ENCODE peak calls at places on chromosome 1, in eight cellular contexts. One of them, this sample, is unnamed.

GRCh38 chr1:205434738-205435137 is 12.9 kb upstream of the LEMD1 start:
- DNase-seq in GM23338: no peak
- DNase-seq in esophagus muscularis mucosa: no peak
- DNase-seq in GM20000: no peak
- DNase-seq in heart left ventricle: no peak
- DNase-seq in Calu3: no peak
- DNase-seq in fibroblast of mammary gland: no peak
- DNase-seq in stomach: no peak
- DNase-seq in this sample: no peak

GRCh38 chr1:152050886-152051764 is 14.3 kb upstream of the S100A11 start:
- DNase-seq in GM23338: peak
- DNase-seq in esophagus muscularis mucosa: no peak
- DNase-seq in GM20000: no peak
- DNase-seq in heart left ventricle: no peak
- DNase-seq in Calu3: no peak
- DNase-seq in fibroblast of mammary gland: peak
- DNase-seq in stomach: no peak
- DNase-seq in this sample: no peak

GRCh38 chr1:45327644-45328515 is 1.2 kb downstream of the HPDL start:
- DNase-seq in GM23338: peak
- DNase-seq in esophagus muscularis mucosa: no peak
- DNase-seq in GM20000: peak
- DNase-seq in heart left ventricle: no peak
- DNase-seq in Calu3: peak
- DNase-seq in fibroblast of mammary gland: no peak
- DNase-seq in stomach: no peak
- DNase-seq in this sample: peak

GRCh38 chr1:913491-914252 is 10.1 kb upstream of the SAMD11 start:
- DNase-seq in GM23338: no peak
- DNase-seq in esophagus muscularis mucosa: no peak
- DNase-seq in GM20000: no peak
- DNase-seq in heart left ventricle: peak
- DNase-seq in Calu3: peak
- DNase-seq in fibroblast of mammary gland: no peak
- DNase-seq in stomach: peak
- DNase-seq in this sample: no peak

GRCh38 chr1:115478933-115479551 is 141.0 kb upstream of the NGF start:
- DNase-seq in GM23338: peak
- DNase-seq in esophagus muscularis mucosa: no peak
- DNase-seq in GM20000: no peak
- DNase-seq in heart left ventricle: no peak
- DNase-seq in Calu3: no peak
- DNase-seq in fibroblast of mammary gland: no peak
- DNase-seq in stomach: peak
- DNase-seq in this sample: no peak

GRCh38 chr1:117970251-117970650 is 40.7 kb downstream of the WDR3 start:
- DNase-seq in GM23338: peak
- DNase-seq in esophagus muscularis mucosa: no peak
- DNase-seq in GM20000: no peak
- DNase-seq in heart left ventricle: no peak
- DNase-seq in Calu3: no peak
- DNase-seq in fibroblast of mammary gland: no peak
- DNase-seq in stomach: no peak
- DNase-seq in this sample: no peak

GRCh38 chr1:153404768-153405167 is 11.6 kb upstream of the S100A7A start:
- DNase-seq in GM23338: peak
- DNase-seq in esophagus muscularis mucosa: peak
- DNase-seq in GM20000: peak
- DNase-seq in heart left ventricle: peak
- DNase-seq in Calu3: peak
- DNase-seq in fibroblast of mammary gland: peak
- DNase-seq in stomach: peak
- DNase-seq in this sample: peak

GRCh38 chr1:112058815-112059450 is 69.5 kb upstream of the KCND3 start:
- DNase-seq in GM23338: peak
- DNase-seq in esophagus muscularis mucosa: no peak
- DNase-seq in GM20000: no peak
- DNase-seq in heart left ventricle: no peak
- DNase-seq in Calu3: peak
- DNase-seq in fibroblast of mammary gland: no peak
- DNase-seq in stomach: no peak
- DNase-seq in this sample: no peak

GRCh38 chr1:34982820-34983376 is 2.2 kb downstream of the TMEM35B start:
- DNase-seq in GM23338: no peak
- DNase-seq in esophagus muscularis mucosa: no peak
- DNase-seq in GM20000: peak
- DNase-seq in heart left ventricle: no peak
- DNase-seq in Calu3: no peak
- DNase-seq in fibroblast of mammary gland: no peak
- DNase-seq in stomach: no peak
- DNase-seq in this sample: no peak

GRCh38 chr1:52056110-52056936 is at the start of gene BTF3L4:
- DNase-seq in GM23338: peak
- DNase-seq in esophagus muscularis mucosa: peak
- DNase-seq in GM20000: peak
- DNase-seq in heart left ventricle: peak
- DNase-seq in Calu3: peak
- DNase-seq in fibroblast of mammary gland: peak
- DNase-seq in stomach: peak
- DNase-seq in this sample: peak

GRCh38 chr1:52055854-52056109 is 313 bp upstream of the BTF3L4 start:
- DNase-seq in GM23338: no peak
- DNase-seq in esophagus muscularis mucosa: no peak
- DNase-seq in GM20000: no peak
- DNase-seq in heart left ventricle: no peak
- DNase-seq in Calu3: no peak
- DNase-seq in fibroblast of mammary gland: no peak
- DNase-seq in stomach: no peak
- DNase-seq in this sample: no peak

GRCh38 chr1:52057876-52058275 is 1.8 kb downstream of the BTF3L4 start:
- DNase-seq in GM23338: peak
- DNase-seq in esophagus muscularis mucosa: no peak
- DNase-seq in GM20000: no peak
- DNase-seq in heart left ventricle: no peak
- DNase-seq in Calu3: no peak
- DNase-seq in fibroblast of mammary gland: no peak
- DNase-seq in stomach: no peak
- DNase-seq in this sample: no peak

GRCh38 chr1:52056937-52057231 is 789 bp downstream of the BTF3L4 start:
- DNase-seq in GM23338: no peak
- DNase-seq in esophagus muscularis mucosa: no peak
- DNase-seq in GM20000: no peak
- DNase-seq in heart left ventricle: no peak
- DNase-seq in Calu3: no peak
- DNase-seq in fibroblast of mammary gland: peak
- DNase-seq in stomach: no peak
- DNase-seq in this sample: peak

GRCh38 chr1:52057245-52057644 is 1.1 kb downstream of the BTF3L4 start:
- DNase-seq in GM23338: no peak
- DNase-seq in esophagus muscularis mucosa: no peak
- DNase-seq in GM20000: no peak
- DNase-seq in heart left ventricle: no peak
- DNase-seq in Calu3: no peak
- DNase-seq in fibroblast of mammary gland: no peak
- DNase-seq in stomach: no peak
- DNase-seq in this sample: no peak
- TF ChIP-seq CTCF in GM23338: no peak
- TF ChIP-seq CTCF in esophagus muscularis mucosa: no peak
- TF ChIP-seq CTCF in GM20000: no peak
- TF ChIP-seq CTCF in heart left ventricle: no peak
- TF ChIP-seq CTCF in Calu3: no peak
- TF ChIP-seq CTCF in fibroblast of mammary gland: no peak
- TF ChIP-seq CTCF in stomach: no peak
- TF ChIP-seq CTCF in this sample: no peak

GRCh38 chr1:189696297-189696696 is 781.4 kb downstream of the BRINP3 start:
- DNase-seq in GM23338: no peak
- DNase-seq in esophagus muscularis mucosa: no peak
- DNase-seq in GM20000: no peak
- DNase-seq in heart left ventricle: no peak
- DNase-seq in Calu3: no peak
- DNase-seq in fibroblast of mammary gland: no peak
- DNase-seq in stomach: no peak
- DNase-seq in this sample: no peak

GRCh38 chr1:189693140-189693539 is 784.5 kb downstream of the BRINP3 start:
- DNase-seq in GM23338: no peak
- DNase-seq in esophagus muscularis mucosa: no peak
- DNase-seq in GM20000: no peak
- DNase-seq in heart left ventricle: no peak
- DNase-seq in Calu3: no peak
- DNase-seq in fibroblast of mammary gland: no peak
- DNase-seq in stomach: no peak
- DNase-seq in this sample: no peak

DNA sequence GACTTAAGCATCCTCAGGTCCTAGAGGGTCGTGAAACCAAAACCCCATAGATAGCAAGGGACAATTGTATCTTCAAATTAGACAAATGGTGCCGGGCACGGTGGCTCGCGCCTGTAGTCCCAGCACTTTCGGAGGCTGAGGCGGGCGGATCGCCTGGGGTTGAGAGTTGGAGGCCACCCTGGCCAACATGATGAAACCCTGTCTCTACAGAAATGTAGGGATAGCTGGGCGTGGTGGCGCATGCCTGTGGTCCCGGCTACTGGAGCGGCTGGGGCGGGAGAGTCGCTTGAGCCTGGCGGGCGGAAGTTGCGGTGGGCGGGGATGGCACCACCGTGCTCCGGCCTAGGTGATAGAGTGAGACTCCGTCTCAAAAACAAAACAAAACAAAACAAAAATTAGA is 780.6 kb downstream of the BRINP3 start:
- DNase-seq in GM23338: no peak
- DNase-seq in esophagus muscularis mucosa: no peak
- DNase-seq in GM20000: no peak
- DNase-seq in heart left ventricle: no peak
- DNase-seq in Calu3: no peak
- DNase-seq in fibroblast of mammary gland: no peak
- DNase-seq in stomach: no peak
- DNase-seq in this sample: no peak
- TF ChIP-seq CTCF in GM23338: no peak
- TF ChIP-seq CTCF in esophagus muscularis mucosa: no peak
- TF ChIP-seq CTCF in GM20000: no peak
- TF ChIP-seq CTCF in heart left ventricle: no peak
- TF ChIP-seq CTCF in Calu3: no peak
- TF ChIP-seq CTCF in fibroblast of mammary gland: no peak
- TF ChIP-seq CTCF in stomach: no peak
- TF ChIP-seq CTCF in this sample: no peak

GRCh38 chr1:156356262-156356874 is 12.6 kb upstream of the RHBG start:
- DNase-seq in GM23338: no peak
- DNase-seq in esophagus muscularis mucosa: no peak
- DNase-seq in GM20000: no peak
- DNase-seq in heart left ventricle: no peak
- DNase-seq in Calu3: no peak
- DNase-seq in fibroblast of mammary gland: no peak
- DNase-seq in stomach: no peak
- DNase-seq in this sample: no peak

GRCh38 chr1:156360534-156360933 is 8.5 kb upstream of the RHBG start:
- DNase-seq in GM23338: no peak
- DNase-seq in esophagus muscularis mucosa: no peak
- DNase-seq in GM20000: no peak
- DNase-seq in heart left ventricle: no peak
- DNase-seq in Calu3: no peak
- DNase-seq in fibroblast of mammary gland: no peak
- DNase-seq in stomach: no peak
- DNase-seq in this sample: no peak

GRCh38 chr1:156357977-156358376 is 11.0 kb upstream of the RHBG start:
- DNase-seq in GM23338: no peak
- DNase-seq in esophagus muscularis mucosa: no peak
- DNase-seq in GM20000: no peak
- DNase-seq in heart left ventricle: no peak
- DNase-seq in Calu3: no peak
- DNase-seq in fibroblast of mammary gland: no peak
- DNase-seq in stomach: no peak
- DNase-seq in this sample: no peak

GRCh38 chr1:156359973-156360372 is 9.0 kb upstream of the RHBG start:
- DNase-seq in GM23338: peak
- DNase-seq in esophagus muscularis mucosa: no peak
- DNase-seq in GM20000: peak
- DNase-seq in heart left ventricle: no peak
- DNase-seq in Calu3: peak
- DNase-seq in fibroblast of mammary gland: peak
- DNase-seq in stomach: no peak
- DNase-seq in this sample: no peak

DNA sequence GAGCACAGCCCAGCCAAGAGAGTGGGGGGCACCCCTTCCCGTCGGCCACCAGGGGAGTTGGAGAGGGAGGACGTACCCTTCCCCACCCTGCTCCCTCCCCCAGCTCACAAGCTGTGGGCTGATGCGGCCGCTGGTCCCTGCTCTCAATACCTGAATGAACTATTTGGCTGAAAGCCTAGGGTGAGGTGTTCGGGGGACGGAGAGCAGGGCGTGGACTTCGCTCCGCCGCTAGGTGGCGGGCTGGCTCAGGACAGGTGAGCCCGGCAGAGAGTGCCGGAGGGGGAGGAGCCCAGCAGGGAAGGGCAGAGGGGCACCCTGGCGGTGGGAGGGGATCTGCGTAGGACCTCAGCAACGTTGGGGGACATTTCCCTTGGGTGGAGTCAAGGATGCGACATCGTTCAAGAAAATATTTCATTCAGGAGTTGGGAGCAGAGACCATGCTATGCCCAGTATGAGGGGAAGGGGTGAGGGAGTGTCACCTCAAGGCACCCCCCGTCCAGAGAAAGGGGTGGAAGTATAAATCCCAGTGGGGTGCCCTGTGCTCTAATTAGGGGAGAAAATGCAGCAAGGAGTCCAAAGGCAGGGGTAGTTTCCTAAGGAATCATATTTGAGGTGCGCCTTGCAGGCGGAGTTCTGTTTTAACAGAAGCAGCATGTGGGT is 12.0 kb upstream of the RHBG start:
- DNase-seq in GM23338: peak
- DNase-seq in esophagus muscularis mucosa: no peak
- DNase-seq in GM20000: peak
- DNase-seq in heart left ventricle: peak
- DNase-seq in Calu3: peak
- DNase-seq in fibroblast of mammary gland: no peak
- DNase-seq in stomach: peak
- DNase-seq in this sample: peak
- TF ChIP-seq CTCF in GM23338: peak
- TF ChIP-seq CTCF in esophagus muscularis mucosa: peak
- TF ChIP-seq CTCF in GM20000: peak
- TF ChIP-seq CTCF in heart left ventricle: peak
- TF ChIP-seq CTCF in Calu3: peak
- TF ChIP-seq CTCF in fibroblast of mammary gland: peak
- TF ChIP-seq CTCF in stomach: no peak
- TF ChIP-seq CTCF in this sample: peak

DNA sequence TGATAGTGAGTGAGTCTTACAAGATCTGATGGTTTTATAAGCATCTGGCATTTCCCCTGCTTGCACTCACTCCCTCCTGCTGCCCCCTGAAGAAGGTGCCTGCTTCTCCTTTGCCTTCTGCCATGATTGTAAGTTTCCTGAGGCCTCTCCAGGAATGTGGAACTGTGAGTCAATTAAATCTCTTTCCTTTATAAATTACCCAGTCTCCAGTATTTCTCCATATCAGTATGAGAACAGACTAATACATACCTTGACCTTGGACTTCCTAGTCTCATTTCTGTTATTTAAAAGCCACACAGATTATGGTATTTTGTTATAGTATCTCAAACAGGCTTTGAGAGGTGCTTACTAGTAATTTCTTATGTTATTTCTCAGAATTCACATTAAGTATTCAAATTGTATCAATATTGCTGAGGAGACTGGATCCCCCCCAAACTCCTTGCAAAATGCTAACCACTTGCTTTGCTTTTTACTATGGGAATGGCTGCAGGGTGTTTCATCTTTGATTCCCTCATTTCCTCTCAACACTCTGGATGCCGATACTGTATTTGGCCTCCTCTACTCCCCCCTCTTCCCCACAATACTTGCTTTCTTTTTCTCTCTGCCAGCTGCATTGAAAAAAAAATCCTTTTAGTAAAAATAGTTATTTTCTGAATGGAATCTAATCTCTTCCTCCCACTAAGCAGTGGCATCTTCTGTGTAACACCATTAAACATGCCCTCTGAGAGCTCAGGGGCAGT is 96.9 kb upstream of the WLS start:
- DNase-seq in GM23338: no peak
- DNase-seq in esophagus muscularis mucosa: no peak
- DNase-seq in GM20000: no peak
- DNase-seq in heart left ventricle: no peak
- DNase-seq in Calu3: no peak
- DNase-seq in fibroblast of mammary gland: no peak
- DNase-seq in stomach: no peak
- DNase-seq in this sample: no peak
- TF ChIP-seq CTCF in GM23338: no peak
- TF ChIP-seq CTCF in esophagus muscularis mucosa: no peak
- TF ChIP-seq CTCF in GM20000: no peak
- TF ChIP-seq CTCF in heart left ventricle: no peak
- TF ChIP-seq CTCF in Calu3: no peak
- TF ChIP-seq CTCF in fibroblast of mammary gland: no peak
- TF ChIP-seq CTCF in stomach: no peak
- TF ChIP-seq CTCF in this sample: no peak